ENCODE peak calls at places on chromosomes 5 and 9, in six cellular contexts. One of them, this sample, is unnamed.

GRCh38 chr9:127975376-127976315 is 5.1 kb downstream of the EEIG1 start:
- DNase-seq in stimulated activated CD8-positive, alpha-beta memory T cell treated with anti-CD3 and anti-CD28 coated beads, Interleukin-15, amount 100 ng/mL, for 1 hour: no peak
- DNase-seq in Jurkat, Clone E6-1: no peak
- DNase-seq in activated CD4-positive, alpha-beta T cell treated with anti-CD3 and anti-CD28 coated beads for 24 hours: no peak
- DNase-seq in smooth muscle cell of the brain vasculature: no peak
- DNase-seq in foreskin keratinocyte: no peak
- DNase-seq in this sample: no peak

GRCh38 chr9:115941561-115942315 is 211.9 kb upstream of the PAPPA start:
- DNase-seq in foreskin keratinocyte: peak
- DNase-seq in Jurkat, Clone E6-1: no peak
- DNase-seq in smooth muscle cell of the brain vasculature: no peak
- DNase-seq in stimulated activated CD8-positive, alpha-beta memory T cell treated with anti-CD3 and anti-CD28 coated beads, Interleukin-15, amount 100 ng/mL, for 1 hour: no peak
- DNase-seq in activated CD4-positive, alpha-beta T cell treated with anti-CD3 and anti-CD28 coated beads for 24 hours: no peak
- DNase-seq in this sample: no peak

GRCh38 chr9:4980046-4980727 is 4.9 kb upstream of the JAK2 start:
- DNase-seq in stimulated activated CD8-positive, alpha-beta memory T cell treated with anti-CD3 and anti-CD28 coated beads, Interleukin-15, amount 100 ng/mL, for 1 hour: no peak
- DNase-seq in activated CD4-positive, alpha-beta T cell treated with anti-CD3 and anti-CD28 coated beads for 24 hours: no peak
- DNase-seq in Jurkat, Clone E6-1: no peak
- DNase-seq in smooth muscle cell of the brain vasculature: no peak
- DNase-seq in foreskin keratinocyte: peak
- DNase-seq in this sample: no peak

GRCh38 chr5:172582940-172583339 is 58.1 kb upstream of the NEURL1B start:
- DNase-seq in activated CD4-positive, alpha-beta T cell treated with anti-CD3 and anti-CD28 coated beads for 24 hours: no peak
- DNase-seq in Jurkat, Clone E6-1: no peak
- DNase-seq in foreskin keratinocyte: no peak
- DNase-seq in stimulated activated CD8-positive, alpha-beta memory T cell treated with anti-CD3 and anti-CD28 coated beads, Interleukin-15, amount 100 ng/mL, for 1 hour: no peak
- DNase-seq in smooth muscle cell of the brain vasculature: no peak
- DNase-seq in this sample: no peak

GRCh38 chr9:117703538-117703937 is 665 bp upstream of the TLR4 start:
- DNase-seq in activated CD4-positive, alpha-beta T cell treated with anti-CD3 and anti-CD28 coated beads for 24 hours: no peak
- DNase-seq in Jurkat, Clone E6-1: no peak
- DNase-seq in smooth muscle cell of the brain vasculature: peak
- DNase-seq in foreskin keratinocyte: no peak
- DNase-seq in stimulated activated CD8-positive, alpha-beta memory T cell treated with anti-CD3 and anti-CD28 coated beads, Interleukin-15, amount 100 ng/mL, for 1 hour: no peak
- DNase-seq in this sample: no peak

GRCh38 chr9:81396528-81396927 is 292.8 kb downstream of the TLE1 start:
- DNase-seq in Jurkat, Clone E6-1: no peak
- DNase-seq in activated CD4-positive, alpha-beta T cell treated with anti-CD3 and anti-CD28 coated beads for 24 hours: no peak
- DNase-seq in foreskin keratinocyte: no peak
- DNase-seq in smooth muscle cell of the brain vasculature: no peak
- DNase-seq in stimulated activated CD8-positive, alpha-beta memory T cell treated with anti-CD3 and anti-CD28 coated beads, Interleukin-15, amount 100 ng/mL, for 1 hour: no peak
- DNase-seq in this sample: no peak

GRCh38 chr5:78920604-78921003 is 64.5 kb downstream of the ARSB start:
- DNase-seq in stimulated activated CD8-positive, alpha-beta memory T cell treated with anti-CD3 and anti-CD28 coated beads, Interleukin-15, amount 100 ng/mL, for 1 hour: no peak
- DNase-seq in foreskin keratinocyte: no peak
- DNase-seq in activated CD4-positive, alpha-beta T cell treated with anti-CD3 and anti-CD28 coated beads for 24 hours: no peak
- DNase-seq in smooth muscle cell of the brain vasculature: no peak
- DNase-seq in Jurkat, Clone E6-1: no peak
- DNase-seq in this sample: no peak

GRCh38 chr5:148559461-148559860 is 94.9 kb downstream of the HTR4 start:
- DNase-seq in Jurkat, Clone E6-1: no peak
- DNase-seq in stimulated activated CD8-positive, alpha-beta memory T cell treated with anti-CD3 and anti-CD28 coated beads, Interleukin-15, amount 100 ng/mL, for 1 hour: no peak
- DNase-seq in foreskin keratinocyte: no peak
- DNase-seq in smooth muscle cell of the brain vasculature: no peak
- DNase-seq in activated CD4-positive, alpha-beta T cell treated with anti-CD3 and anti-CD28 coated beads for 24 hours: no peak
- DNase-seq in this sample: no peak